ENCODE peak calls at places on chromosomes 12 and 14, in ten cellular contexts. B, M, R, E, S, Y, O, P, C and F are unnamed samples.

GRCh38 chr12:25377475-25378179 is 126.9 kb upstream of the KRAS start:
- DNase-seq in B (no peak), M (no peak), R (peak; percentile 38), E (no peak), S (no peak), Y (no peak), O (no peak), P (no peak), C (no peak), F (no peak)

GRCh38 chr12:57535764-57536596 is 11.0 kb downstream of the DCTN2 start:
- DNase-seq in B (no peak), M (no peak), R (no peak), E (peak; percentile 60), S (no peak), Y (no peak), O (peak; percentile 38), P (no peak), C (no peak), F (no peak)

GRCh38 chr14:76810953-76811400 is 1.7 kb downstream of the ANGEL1 start:
- DNase-seq in B (no peak), M (no peak), R (no peak), E (no peak), S (no peak), Y (peak; percentile 41), O (peak; percentile 27), P (no peak), C (peak; percentile 59), F (peak; percentile 53)

GRCh38 chr12:118299791-118300460 is 72.8 kb downstream of the TAOK3 start:
- DNase-seq in B (no peak), M (no peak), R (no peak), E (no peak), S (no peak), Y (no peak), O (no peak), P (no peak), C (no peak), F (no peak)

GRCh38 chr14:58739674-58740073 is 101.9 kb downstream of the DACT1 start:
- DNase-seq in B (no peak), M (no peak), R (no peak), E (no peak), S (no peak), Y (no peak), O (no peak), P (no peak), C (no peak), F (no peak)

GRCh38 chr12:75489613-75490210 is 9.2 kb downstream of the GLIPR1 start:
- DNase-seq in B (no peak), M (no peak), R (no peak), E (no peak), S (no peak), Y (peak; percentile 12), O (no peak), P (no peak), C (peak; percentile 52), F (no peak)

GRCh38 chr12:22625671-22626251 is 790 bp downstream of the ETNK1 start:
- DNase-seq in B (no peak), M (no peak), R (no peak), E (peak; percentile 28), S (peak; percentile 66), Y (peak; percentile 77), O (peak; percentile 43), P (no peak), C (peak; percentile 67), F (no peak)

GRCh38 chr14:75461303-75461702 is 33.5 kb downstream of the JDP2 start:
- DNase-seq in B (no peak), M (no peak), R (no peak), E (no peak), S (peak; percentile 50), Y (no peak), O (no peak), P (no peak), C (no peak), F (no peak)

GRCh38 chr14:53947452-53948180 is 9.0 kb downstream of the BMP4 start:
- DNase-seq in B (no peak), M (no peak), R (no peak), E (no peak), S (no peak), Y (no peak), O (no peak), P (no peak), C (peak; percentile 77), F (no peak)

GRCh38 chr14:53946404-53947400 is 9.9 kb downstream of the BMP4 start:
- DNase-seq in B (no peak), M (no peak), R (no peak), E (no peak), S (no peak), Y (peak; percentile 58), O (no peak), P (no peak), C (no peak), F (no peak)

GRCh38 chr14:53950031-53950793 is 6.4 kb downstream of the BMP4 start:
- DNase-seq in B (no peak), M (no peak), R (no peak), E (no peak), S (no peak), Y (no peak), O (no peak), P (no peak), C (peak; percentile 35), F (no peak)

GRCh38 chr14:53949201-53949600 is 7.4 kb downstream of the BMP4 start:
- DNase-seq in B (no peak), M (no peak), R (no peak), E (no peak), S (no peak), Y (no peak), O (no peak), P (no peak), C (no peak), F (no peak)

GRCh38 chr14:53948181-53948884 is 8.3 kb downstream of the BMP4 start:
- DNase-seq in B (no peak), M (no peak), R (no peak), E (no peak), S (no peak), Y (no peak), O (no peak), P (no peak), C (peak; percentile 43), F (no peak)
- TF ChIP-seq POLR2AphosphoS5 in B (no peak), M (no peak), R (no peak), E (no peak), S (no peak), Y (no peak), O (no peak), P (no peak), C (no peak), F (no peak)

GRCh38 chr14:99028041-99028440 is 244.0 kb downstream of the BCL11B start:
- DNase-seq in B (no peak), M (no peak), R (no peak), E (no peak), S (no peak), Y (no peak), O (no peak), P (no peak), C (no peak), F (no peak)

GRCh38 chr14:99025418-99025817 is 246.6 kb downstream of the BCL11B start:
- DNase-seq in B (no peak), M (no peak), R (no peak), E (no peak), S (no peak), Y (no peak), O (no peak), P (no peak), C (no peak), F (no peak)

GRCh38 chr14:99028521-99028920 is 243.5 kb downstream of the BCL11B start:
- DNase-seq in B (no peak), M (no peak), R (no peak), E (no peak), S (no peak), Y (no peak), O (no peak), P (no peak), C (no peak), F (no peak)

GRCh38 chr14:99024926-99025325 is 247.1 kb downstream of the BCL11B start:
- DNase-seq in B (no peak), M (no peak), R (no peak), E (no peak), S (no peak), Y (no peak), O (no peak), P (no peak), C (no peak), F (no peak)

DNA sequence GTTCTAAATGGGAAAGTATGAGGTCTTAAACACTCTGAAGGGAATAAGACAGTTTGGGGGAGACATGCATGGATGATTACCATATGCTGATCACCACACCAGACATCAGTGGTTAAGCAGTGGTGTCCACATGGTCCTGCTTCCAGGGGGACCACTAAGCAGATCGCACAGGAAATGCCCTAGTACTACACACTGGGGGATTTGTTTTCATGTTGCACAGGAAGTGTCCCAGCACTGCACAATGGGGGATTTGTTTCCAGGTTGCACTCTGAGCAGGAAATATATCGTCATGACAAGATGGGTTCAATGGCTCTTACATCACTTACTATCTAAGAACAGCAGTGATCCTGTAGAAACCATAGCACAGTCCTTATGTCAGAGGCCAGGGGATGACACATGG is 245.5 kb downstream of the BCL11B start:
- DNase-seq in B (no peak), M (no peak), R (no peak), E (no peak), S (no peak), Y (no peak), O (no peak), P (no peak), C (no peak), F (no peak)
- TF ChIP-seq POLR2AphosphoS5 in B (no peak), M (no peak), R (no peak), E (no peak), S (no peak), Y (no peak), O (no peak), P (no peak), C (no peak), F (no peak)

GRCh38 chr14:51967521-51967920 is 21.8 kb upstream of the RTRAF start:
- DNase-seq in B (no peak), M (no peak), R (no peak), E (no peak), S (no peak), Y (no peak), O (no peak), P (no peak), C (no peak), F (no peak)

GRCh38 chr14:51972566-51972965 is 16.8 kb upstream of the RTRAF start:
- DNase-seq in B (no peak), M (no peak), R (no peak), E (no peak), S (no peak), Y (no peak), O (no peak), P (no peak), C (no peak), F (no peak)

DNA sequence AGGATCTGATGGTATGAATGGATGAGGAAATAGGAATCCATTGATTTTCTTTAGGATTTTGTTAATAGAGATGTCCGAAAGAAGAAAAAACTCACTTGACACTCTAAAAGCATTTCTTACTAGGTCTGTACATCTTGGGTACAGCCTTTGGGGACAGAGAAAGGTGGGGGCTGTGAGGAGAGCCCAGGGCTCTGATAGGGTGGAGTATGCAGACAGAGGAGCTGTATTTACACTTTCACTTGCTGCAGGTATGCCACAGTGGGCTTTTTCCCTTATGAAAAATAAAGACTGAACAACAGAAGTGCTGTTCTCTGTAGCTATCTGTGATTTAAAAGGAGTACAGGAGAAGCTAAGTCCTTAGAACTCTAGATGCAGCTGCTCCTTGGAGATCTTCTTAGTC is 19.5 kb upstream of the RTRAF start:
- DNase-seq in B (no peak), M (no peak), R (no peak), E (no peak), S (no peak), Y (no peak), O (no peak), P (no peak), C (no peak), F (no peak)
- TF ChIP-seq POLR2AphosphoS5 in B (no peak), M (no peak), R (no peak), E (no peak), S (no peak), Y (no peak), O (no peak), P (no peak), C (no peak), F (no peak)

GRCh38 chr14:61461808-61462275 is 140.5 kb downstream of the PRKCH start:
- DNase-seq in B (no peak), M (no peak), R (no peak), E (no peak), S (no peak), Y (peak; percentile 80), O (no peak), P (no peak), C (peak; percentile 80), F (peak; percentile 91)
- TF ChIP-seq POLR2AphosphoS5 in B (no peak), M (no peak), R (no peak), E (no peak), S (no peak), Y (no peak), O (no peak), P (no peak), C (no peak), F (no peak)